ENCODE peak calls at places on chromosomes 13 and 19, in five cellular contexts. One of them, this sample, is unnamed.

GRCh38 chr19:54014920-54015560 is 23.6 kb downstream of the CACNG6 start:
- DNase-seq in RCC 7860: no peak
- DNase-seq in cardiac fibroblast: no peak
- DNase-seq in head of caudate nucleus: no peak
- DNase-seq in HCEC 1CT: no peak
- DNase-seq in this sample: peak

GRCh38 chr19:5090780-5091575 is 122.1 kb downstream of the KDM4B start:
- DNase-seq in RCC 7860: no peak
- DNase-seq in cardiac fibroblast: peak
- DNase-seq in head of caudate nucleus: peak
- DNase-seq in HCEC 1CT: no peak
- DNase-seq in this sample: peak

GRCh38 chr13:46492946-46493345 is 60.0 kb upstream of the LRCH1 start:
- DNase-seq in head of caudate nucleus: no peak
- DNase-seq in RCC 7860: no peak
- DNase-seq in HCEC 1CT: peak
- DNase-seq in cardiac fibroblast: peak
- DNase-seq in this sample: no peak

GRCh38 chr13:94233401-94233800 is 246.1 kb downstream of the DCT start:
- DNase-seq in head of caudate nucleus: peak
- DNase-seq in cardiac fibroblast: peak
- DNase-seq in HCEC 1CT: peak
- DNase-seq in RCC 7860: peak
- DNase-seq in this sample: no peak

GRCh38 chr19:29771708-29772415 is 39.9 kb upstream of the CCNE1 start:
- DNase-seq in HCEC 1CT: peak
- DNase-seq in head of caudate nucleus: peak
- DNase-seq in cardiac fibroblast: peak
- DNase-seq in RCC 7860: no peak
- DNase-seq in this sample: no peak

GRCh38 chr19:48926909-48927308 is 6.6 kb upstream of the DHDH start:
- DNase-seq in HCEC 1CT: peak
- DNase-seq in head of caudate nucleus: peak
- DNase-seq in RCC 7860: peak
- DNase-seq in cardiac fibroblast: peak
- DNase-seq in this sample: no peak

GRCh38 chr13:57624565-57625435 is 6.7 kb upstream of the PCDH17 start:
- DNase-seq in HCEC 1CT: peak
- DNase-seq in RCC 7860: peak
- DNase-seq in head of caudate nucleus: peak
- DNase-seq in cardiac fibroblast: peak
- DNase-seq in this sample: peak

GRCh38 chr13:31468114-31468902 is 268.5 kb downstream of the B3GLCT start:
- DNase-seq in RCC 7860: no peak
- DNase-seq in head of caudate nucleus: no peak
- DNase-seq in cardiac fibroblast: no peak
- DNase-seq in HCEC 1CT: no peak
- DNase-seq in this sample: no peak

GRCh38 chr19:18744019-18744418 is 47.1 kb downstream of the COMP start:
- DNase-seq in HCEC 1CT: no peak
- DNase-seq in head of caudate nucleus: no peak
- DNase-seq in RCC 7860: no peak
- DNase-seq in cardiac fibroblast: no peak
- DNase-seq in this sample: no peak

GRCh38 chr13:70183041-70183440 is 74.8 kb upstream of the KLHL1 start:
- DNase-seq in head of caudate nucleus: no peak
- DNase-seq in cardiac fibroblast: peak
- DNase-seq in RCC 7860: peak
- DNase-seq in HCEC 1CT: no peak
- DNase-seq in this sample: no peak

GRCh38 chr19:47124937-47125668 is 5.5 kb upstream of the SAE1 start:
- DNase-seq in RCC 7860: peak
- DNase-seq in cardiac fibroblast: peak
- DNase-seq in HCEC 1CT: peak
- DNase-seq in head of caudate nucleus: no peak
- DNase-seq in this sample: peak

GRCh38 chr13:75231235-75231634 is 250.7 kb downstream of the TBC1D4 start:
- DNase-seq in RCC 7860: no peak
- DNase-seq in HCEC 1CT: no peak
- DNase-seq in cardiac fibroblast: no peak
- DNase-seq in head of caudate nucleus: no peak
- DNase-seq in this sample: no peak

GRCh38 chr19:42596391-42597071 is 1.8 kb upstream of the CEACAM8 start:
- DNase-seq in cardiac fibroblast: peak
- DNase-seq in HCEC 1CT: peak
- DNase-seq in head of caudate nucleus: peak
- DNase-seq in RCC 7860: no peak
- DNase-seq in this sample: no peak

GRCh38 chr19:38455031-38455430 is 21.5 kb downstream of the RYR1 start:
- DNase-seq in cardiac fibroblast: peak
- DNase-seq in RCC 7860: no peak
- DNase-seq in head of caudate nucleus: no peak
- DNase-seq in HCEC 1CT: no peak
- DNase-seq in this sample: no peak

GRCh38 chr13:55087085-55087484 is 2053.6 kb upstream of the PRR20A start:
- DNase-seq in cardiac fibroblast: no peak
- DNase-seq in head of caudate nucleus: no peak
- DNase-seq in HCEC 1CT: no peak
- DNase-seq in RCC 7860: no peak
- DNase-seq in this sample: no peak

GRCh38 chr13:27954406-27954851 is 14.7 kb downstream of the CDX2 start:
- DNase-seq in HCEC 1CT: peak
- DNase-seq in cardiac fibroblast: peak
- DNase-seq in RCC 7860: no peak
- DNase-seq in head of caudate nucleus: no peak
- DNase-seq in this sample: no peak

GRCh38 chr13:111514646-111515617 is 194.5 kb downstream of the TEX29 start:
- DNase-seq in cardiac fibroblast: no peak
- DNase-seq in RCC 7860: no peak
- DNase-seq in HCEC 1CT: no peak
- DNase-seq in head of caudate nucleus: no peak
- DNase-seq in this sample: no peak

GRCh38 chr13:39818953-39819352 is 163.5 kb downstream of the COG6 start:
- DNase-seq in cardiac fibroblast: peak
- DNase-seq in RCC 7860: no peak
- DNase-seq in head of caudate nucleus: no peak
- DNase-seq in HCEC 1CT: peak
- DNase-seq in this sample: no peak

GRCh38 chr13:52158629-52159158 is 703 bp downstream of the NEK3 start:
- DNase-seq in HCEC 1CT: no peak
- DNase-seq in head of caudate nucleus: peak
- DNase-seq in cardiac fibroblast: peak
- DNase-seq in RCC 7860: no peak
- DNase-seq in this sample: no peak

GRCh38 chr19:14433454-14434156 is 499 bp downstream of the PKN1 start:
- DNase-seq in HCEC 1CT: no peak
- DNase-seq in head of caudate nucleus: no peak
- DNase-seq in cardiac fibroblast: no peak
- DNase-seq in RCC 7860: no peak
- DNase-seq in this sample: peak

GRCh38 chr13:66751691-66752090 is 478.4 kb downstream of the PCDH9 start:
- DNase-seq in head of caudate nucleus: no peak
- DNase-seq in HCEC 1CT: no peak
- DNase-seq in RCC 7860: no peak
- DNase-seq in cardiac fibroblast: no peak
- DNase-seq in this sample: no peak

GRCh38 chr13:34926513-34926912 is 15.6 kb upstream of the NBEA start:
- DNase-seq in head of caudate nucleus: no peak
- DNase-seq in RCC 7860: no peak
- DNase-seq in HCEC 1CT: no peak
- DNase-seq in cardiac fibroblast: peak
- DNase-seq in this sample: no peak

GRCh38 chr13:44768775-44769578 is 192.8 kb upstream of the TSC22D1 start:
- DNase-seq in HCEC 1CT: no peak
- DNase-seq in head of caudate nucleus: no peak
- DNase-seq in cardiac fibroblast: no peak
- DNase-seq in RCC 7860: no peak
- DNase-seq in this sample: no peak

This sample was measured in DMS153.